ENCODE peak calls at places on chromosomes 2 and 18, in four cellular contexts. K is astrocyte, U is K562, Z is BJ. M is an unnamed sample.

GRCh38 chr2:233358864-233359386 is 4.6 kb downstream of the DGKD start:
- DNase-seq in Z (no peak), K (no peak), U (no peak), M (no peak)

GRCh38 chr2:145460151-145460550 is 940.2 kb upstream of the ZEB2 start:
- DNase-seq in U (no peak), Z (no peak), K (peak; percentile 18), M (no peak)

GRCh38 chr2:231780123-231780908 is 766 bp downstream of the PDE6D start:
- DNase-seq in Z (no peak), K (peak; percentile 34), U (peak; percentile 15), M (no peak)

GRCh38 chr18:12318334-12318697 is 10.3 kb downstream of the TUBB6 start:
- DNase-seq in K (no peak), Z (no peak), U (no peak), M (no peak)

GRCh38 chr18:24315170-24315569 is 82.5 kb downstream of the OSBPL1A start:
- DNase-seq in Z (no peak), K (peak; percentile 23), U (no peak), M (no peak)

GRCh38 chr2:133266926-133267590 is 301.2 kb downstream of the NCKAP5 start:
- DNase-seq in K (no peak), U (no peak), Z (no peak), M (no peak)

GRCh38 chr2:174777334-174777733 is 13.1 kb upstream of the CHRNA1 start:
- DNase-seq in U (no peak), Z (no peak), K (no peak), M (no peak)

GRCh38 chr18:4319738-4320677 is 135.1 kb downstream of the DLGAP1 start:
- DNase-seq in K (no peak), U (no peak), Z (no peak), M (no peak)

GRCh38 chr18:51561821-51562220 is 364.3 kb upstream of the MEX3C start:
- DNase-seq in K (no peak), U (no peak), Z (no peak), M (peak; percentile 1)

GRCh38 chr2:120419073-120419472 is 73.1 kb downstream of the INHBB start:
- DNase-seq in U (no peak), K (no peak), Z (no peak), M (no peak)

GRCh38 chr18:74243127-74243526 is 48.6 kb downstream of the CYB5A start:
- DNase-seq in Z (no peak), K (no peak), U (no peak), M (no peak)

GRCh38 chr2:179332903-179333302 is 68.3 kb upstream of the SESTD1 start:
- DNase-seq in Z (no peak), U (no peak), K (peak; percentile 72), M (no peak)

GRCh38 chr2:64831134-64831976 is 157.8 kb upstream of the SLC1A4 start:
- DNase-seq in K (peak; percentile 79), Z (no peak), U (peak; percentile 90), M (peak; percentile 85)
- TF ChIP-seq CTCF in K (peak; percentile 75), Z (peak; percentile 81), U (peak; percentile 91), M (peak; percentile 91)

GRCh38 chr18:30211112-30211511 is 831.4 kb downstream of the DSC3 start:
- DNase-seq in K (no peak), U (no peak), Z (no peak), M (no peak)
- H3K4me3 ChIP-seq in K (no peak overlapping the region), U (no peak overlapping the region), Z (no peak overlapping the region), M (no peak overlapping the region)

GRCh38 chr2:218878486-218878885 is 2.2 kb upstream of the WNT10A start:
- DNase-seq in Z (no peak), K (no peak), U (no peak), M (no peak)
- H3K27me3 ChIP-seq in Z (peaks cover 60% of the 10 kb centered on the region), K (peaks cover 83% of the 10 kb centered on the region), U (no peaks in the 10 kb centered on the region), M (peaks cover 42% of the 10 kb centered on the region)

GRCh38 chr18:902179-902718 is 2.4 kb upstream of the ADCYAP1 start:
- DNase-seq in K (peak; percentile 21), U (no peak), Z (no peak), M (no peak)
- TF ChIP-seq CTCF in K (peak; percentile 26), U (peak; percentile 37), Z (no peak), M (peak; percentile 45)

GRCh38 chr2:161307676-161308075 is 549 bp upstream of the PSMD14 start:
- DNase-seq in K (no peak), U (no peak), Z (no peak), M (no peak)

GRCh38 chr2:161303535-161304050 is 4.6 kb upstream of the PSMD14 start:
- DNase-seq in K (no peak), U (no peak), Z (no peak), M (no peak)

GRCh38 chr2:161308178-161308955 is at the start of gene PSMD14:
- DNase-seq in U (peak; percentile 76), K (peak; percentile 94), Z (peak; percentile 64), M (peak; percentile 82)

GRCh38 chr2:161306919-161307318 is 1.3 kb upstream of the PSMD14 start:
- DNase-seq in U (no peak), K (no peak), Z (no peak), M (no peak)
- H3K4me3 ChIP-seq in U (peak overlapping the region; percentile 66), K (no peak overlapping the region), Z (no peak overlapping the region), M (no peak overlapping the region)

GRCh38 chr2:26644188-26644835 is 3.1 kb upstream of the CIB4 start:
- DNase-seq in Z (no peak), K (no peak), U (no peak), M (no peak)

GRCh38 chr2:26640331-26640745 is 828 bp downstream of the CIB4 start:
- DNase-seq in K (peak; percentile 56), U (peak; percentile 20), Z (peak; percentile 10), M (peak; percentile 44)

GRCh38 chr2:26639685-26640240 is 1.4 kb downstream of the CIB4 start:
- DNase-seq in Z (no peak), K (no peak), U (no peak), M (no peak)

GRCh38 chr2:26640781-26641564 is at the start of gene CIB4:
- DNase-seq in K (no peak), U (no peak), Z (no peak), M (peak; percentile 55)

DNA sequence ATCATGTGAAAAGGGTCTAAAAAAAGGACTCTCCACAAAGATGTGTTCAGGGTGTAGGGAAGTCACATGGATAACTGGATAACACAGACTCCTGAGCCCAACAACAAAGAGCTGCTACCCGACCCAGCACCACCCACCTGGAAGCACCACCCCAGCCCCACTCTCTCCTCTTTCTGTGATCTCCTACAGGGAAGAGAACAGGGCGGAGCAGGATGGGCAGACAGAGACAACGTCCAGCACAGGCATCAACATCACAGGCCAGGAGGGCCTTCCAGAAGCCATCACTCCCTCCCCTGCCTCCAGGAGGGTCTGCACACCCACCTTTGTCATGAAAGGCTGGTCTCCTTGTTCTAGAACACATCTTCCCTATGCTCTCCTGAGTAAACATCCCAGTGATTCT is 1.3 kb upstream of the CIB4 start:
- DNase-seq in Z (no peak), K (no peak), U (no peak), M (no peak)
- H3K27me3 ChIP-seq in Z (peaks cover 20% of the 10 kb centered on the region), K (peaks cover 36% of the 10 kb centered on the region), U (peaks cover 20% of the 10 kb centered on the region), M (peaks cover 14% of the 10 kb centered on the region)

GRCh38 chr2:219498280-219499057 is at the start of gene GMPPA:
- DNase-seq in U (peak; percentile 74), Z (peak; percentile 99), K (peak; percentile 98), M (peak; percentile 98)
- TF ChIP-seq CTCF in U (no peak), Z (peak; percentile 4), K (no peak), M (no peak)